ENCODE peak calls at places on chromosomes 5 and 9, in nine cellular contexts. One of them, this sample, is unnamed.

GRCh38 chr5:112372543-112372942 is 46.5 kb downstream of the EPB41L4A start:
- DNase-seq in esophagus squamous epithelium: no peak
- DNase-seq in heart left ventricle: no peak
- DNase-seq in left ventricle myocardium inferior: no peak
- DNase-seq in lung: no peak
- DNase-seq in CD8-positive, alpha-beta T cell: no peak
- DNase-seq in lower lobe of right lung: no peak
- DNase-seq in GM12865: no peak
- DNase-seq in A673: no peak
- DNase-seq in this sample: peak; percentile 52

GRCh38 chr5:102554092-102554491 is 55.3 kb upstream of the SLCO6A1 start:
- DNase-seq in left ventricle myocardium inferior: no peak
- DNase-seq in GM12865: no peak
- DNase-seq in esophagus squamous epithelium: no peak
- DNase-seq in lower lobe of right lung: no peak
- DNase-seq in CD8-positive, alpha-beta T cell: no peak
- DNase-seq in A673: peak; percentile 27
- DNase-seq in lung: no peak
- DNase-seq in heart left ventricle: no peak
- DNase-seq in this sample: no peak

GRCh38 chr5:96344678-96345612 is 88.1 kb downstream of the PCSK1 start:
- DNase-seq in esophagus squamous epithelium: no peak
- DNase-seq in left ventricle myocardium inferior: no peak
- DNase-seq in lung: no peak
- DNase-seq in CD8-positive, alpha-beta T cell: no peak
- DNase-seq in lower lobe of right lung: no peak
- DNase-seq in GM12865: peak; percentile 85
- DNase-seq in A673: peak; percentile 81
- DNase-seq in heart left ventricle: peak; percentile 18
- DNase-seq in this sample: peak; percentile 76

GRCh38 chr5:59893436-59894227 is at the start of gene PDE4D:
- DNase-seq in CD8-positive, alpha-beta T cell: no peak
- DNase-seq in lung: peak; percentile 57
- DNase-seq in lower lobe of right lung: peak; percentile 66
- DNase-seq in esophagus squamous epithelium: no peak
- DNase-seq in GM12865: peak; percentile 16
- DNase-seq in left ventricle myocardium inferior: peak; percentile 43
- DNase-seq in A673: peak; percentile 56
- DNase-seq in heart left ventricle: peak; percentile 37
- DNase-seq in this sample: peak; percentile 73

GRCh38 chr9:34085581-34086500 is 37.2 kb upstream of the UBAP2 start:
- DNase-seq in lower lobe of right lung: no peak
- DNase-seq in GM12865: no peak
- DNase-seq in CD8-positive, alpha-beta T cell: no peak
- DNase-seq in esophagus squamous epithelium: no peak
- DNase-seq in lung: no peak
- DNase-seq in A673: no peak
- DNase-seq in left ventricle myocardium inferior: no peak
- DNase-seq in heart left ventricle: peak; percentile 30
- DNase-seq in this sample: no peak

GRCh38 chr9:131511880-131512279 is 9.2 kb downstream of the POMT1 start:
- DNase-seq in CD8-positive, alpha-beta T cell: no peak
- DNase-seq in A673: no peak
- DNase-seq in left ventricle myocardium inferior: no peak
- DNase-seq in esophagus squamous epithelium: no peak
- DNase-seq in lower lobe of right lung: no peak
- DNase-seq in GM12865: no peak
- DNase-seq in heart left ventricle: no peak
- DNase-seq in lung: no peak
- DNase-seq in this sample: no peak

GRCh38 chr9:135199489-135199888 is 112.0 kb downstream of the OLFM1 start:
- DNase-seq in lower lobe of right lung: no peak
- DNase-seq in esophagus squamous epithelium: no peak
- DNase-seq in CD8-positive, alpha-beta T cell: no peak
- DNase-seq in heart left ventricle: no peak
- DNase-seq in lung: no peak
- DNase-seq in GM12865: no peak
- DNase-seq in A673: no peak
- DNase-seq in left ventricle myocardium inferior: no peak
- DNase-seq in this sample: no peak

GRCh38 chr5:178424141-178424855 is 165.9 kb downstream of the COL23A1 start:
- DNase-seq in CD8-positive, alpha-beta T cell: no peak
- DNase-seq in lower lobe of right lung: no peak
- DNase-seq in lung: no peak
- DNase-seq in esophagus squamous epithelium: no peak
- DNase-seq in A673: no peak
- DNase-seq in heart left ventricle: no peak
- DNase-seq in GM12865: no peak
- DNase-seq in left ventricle myocardium inferior: no peak
- DNase-seq in this sample: no peak

GRCh38 chr5:128082551-128083032 is 974 bp upstream of the SLC12A2 start:
- DNase-seq in heart left ventricle: no peak
- DNase-seq in A673: no peak
- DNase-seq in left ventricle myocardium inferior: no peak
- DNase-seq in GM12865: no peak
- DNase-seq in lower lobe of right lung: no peak
- DNase-seq in lung: no peak
- DNase-seq in CD8-positive, alpha-beta T cell: no peak
- DNase-seq in esophagus squamous epithelium: no peak
- DNase-seq in this sample: no peak

GRCh38 chr5:146463446-146463845 is 16.3 kb downstream of the TCERG1 start:
- DNase-seq in GM12865: no peak
- DNase-seq in A673: no peak
- DNase-seq in CD8-positive, alpha-beta T cell: no peak
- DNase-seq in esophagus squamous epithelium: no peak
- DNase-seq in lung: no peak
- DNase-seq in lower lobe of right lung: no peak
- DNase-seq in heart left ventricle: no peak
- DNase-seq in left ventricle myocardium inferior: no peak
- DNase-seq in this sample: peak; percentile 10
- TF ChIP-seq CTCF in GM12865: no peak
- TF ChIP-seq CTCF in A673: no peak
- TF ChIP-seq CTCF in CD8-positive, alpha-beta T cell: no peak
- TF ChIP-seq CTCF in esophagus squamous epithelium: no peak
- TF ChIP-seq CTCF in lung: no peak
- TF ChIP-seq CTCF in lower lobe of right lung: no peak
- TF ChIP-seq CTCF in heart left ventricle: no peak
- TF ChIP-seq CTCF in left ventricle myocardium inferior: no peak
- TF ChIP-seq CTCF in this sample: no peak

GRCh38 chr9:122376791-122377190 is 6.0 kb downstream of the PTGS1 start:
- DNase-seq in CD8-positive, alpha-beta T cell: no peak
- DNase-seq in lung: no peak
- DNase-seq in A673: no peak
- DNase-seq in heart left ventricle: no peak
- DNase-seq in left ventricle myocardium inferior: no peak
- DNase-seq in lower lobe of right lung: no peak
- DNase-seq in esophagus squamous epithelium: no peak
- DNase-seq in GM12865: no peak
- DNase-seq in this sample: no peak

GRCh38 chr9:122377241-122378164 is 6.7 kb downstream of the PTGS1 start:
- DNase-seq in GM12865: no peak
- DNase-seq in lung: no peak
- DNase-seq in A673: no peak
- DNase-seq in lower lobe of right lung: no peak
- DNase-seq in left ventricle myocardium inferior: no peak
- DNase-seq in CD8-positive, alpha-beta T cell: no peak
- DNase-seq in heart left ventricle: no peak
- DNase-seq in esophagus squamous epithelium: no peak
- DNase-seq in this sample: no peak

GRCh38 chr9:122371851-122372250 is 1.0 kb downstream of the PTGS1 start:
- DNase-seq in A673: no peak
- DNase-seq in left ventricle myocardium inferior: no peak
- DNase-seq in lung: no peak
- DNase-seq in GM12865: no peak
- DNase-seq in heart left ventricle: no peak
- DNase-seq in CD8-positive, alpha-beta T cell: no peak
- DNase-seq in lower lobe of right lung: no peak
- DNase-seq in esophagus squamous epithelium: no peak
- DNase-seq in this sample: no peak

GRCh38 chr9:122372856-122373845 is 2.3 kb downstream of the PTGS1 start:
- DNase-seq in heart left ventricle: no peak
- DNase-seq in A673: no peak
- DNase-seq in esophagus squamous epithelium: no peak
- DNase-seq in CD8-positive, alpha-beta T cell: no peak
- DNase-seq in lung: no peak
- DNase-seq in GM12865: no peak
- DNase-seq in lower lobe of right lung: no peak
- DNase-seq in left ventricle myocardium inferior: no peak
- DNase-seq in this sample: no peak

GRCh38 chr9:122374885-122375420 is 4.1 kb downstream of the PTGS1 start:
- DNase-seq in A673: no peak
- DNase-seq in lung: no peak
- DNase-seq in CD8-positive, alpha-beta T cell: no peak
- DNase-seq in heart left ventricle: peak; percentile 77
- DNase-seq in lower lobe of right lung: peak; percentile 62
- DNase-seq in left ventricle myocardium inferior: peak; percentile 81
- DNase-seq in GM12865: no peak
- DNase-seq in esophagus squamous epithelium: no peak
- DNase-seq in this sample: peak; percentile 50
- H3K4me3 ChIP-seq in A673: no peak overlapping the region
- H3K4me3 ChIP-seq in lung: no peak overlapping the region
- H3K4me3 ChIP-seq in CD8-positive, alpha-beta T cell: no peak overlapping the region
- H3K4me3 ChIP-seq in heart left ventricle: no peak overlapping the region
- H3K4me3 ChIP-seq in lower lobe of right lung: no peak overlapping the region
- H3K4me3 ChIP-seq in left ventricle myocardium inferior: no peak overlapping the region
- H3K4me3 ChIP-seq in GM12865: no peak overlapping the region
- H3K4me3 ChIP-seq in esophagus squamous epithelium: no peak overlapping the region
- H3K4me3 ChIP-seq in this sample: no peak overlapping the region

GRCh38 chr9:35733109-35733541 is 659 bp downstream of the CREB3 start:
- DNase-seq in left ventricle myocardium inferior: no peak
- DNase-seq in GM12865: peak; percentile 57
- DNase-seq in lower lobe of right lung: no peak
- DNase-seq in A673: peak; percentile 72
- DNase-seq in heart left ventricle: no peak
- DNase-seq in lung: peak; percentile 51
- DNase-seq in esophagus squamous epithelium: no peak
- DNase-seq in CD8-positive, alpha-beta T cell: no peak
- DNase-seq in this sample: peak; percentile 88
- TF ChIP-seq CTCF in left ventricle myocardium inferior: no peak
- TF ChIP-seq CTCF in GM12865: no peak
- TF ChIP-seq CTCF in lower lobe of right lung: no peak
- TF ChIP-seq CTCF in A673: peak; percentile 26
- TF ChIP-seq CTCF in heart left ventricle: no peak
- TF ChIP-seq CTCF in lung: no peak
- TF ChIP-seq CTCF in esophagus squamous epithelium: no peak
- TF ChIP-seq CTCF in CD8-positive, alpha-beta T cell: no peak
- TF ChIP-seq CTCF in this sample: peak; percentile 34

DNA sequence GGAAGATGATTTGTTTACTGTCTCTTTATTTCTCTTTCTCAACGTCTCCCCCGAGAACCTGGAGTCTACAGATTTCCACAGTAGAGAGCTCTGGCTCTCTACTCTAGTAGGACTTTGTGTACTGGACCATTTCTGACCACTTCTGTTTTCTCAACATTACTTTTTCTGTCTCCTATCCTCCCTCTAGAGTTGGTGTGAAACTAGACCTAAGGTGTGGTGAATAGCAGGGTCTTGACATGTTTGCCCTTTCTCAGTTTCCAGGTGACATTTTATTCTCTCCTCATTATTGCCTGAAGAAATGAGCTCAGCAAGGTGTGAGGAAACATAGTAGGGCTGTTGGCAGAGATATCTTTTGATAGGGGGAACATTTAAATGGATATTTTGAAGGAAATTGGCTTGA is 62.1 kb upstream of the IL6ST start:
- DNase-seq in lung: no peak
- DNase-seq in GM12865: peak; percentile 83
- DNase-seq in left ventricle myocardium inferior: no peak
- DNase-seq in heart left ventricle: no peak
- DNase-seq in CD8-positive, alpha-beta T cell: no peak
- DNase-seq in lower lobe of right lung: no peak
- DNase-seq in esophagus squamous epithelium: no peak
- DNase-seq in A673: no peak
- DNase-seq in this sample: no peak
- H3K4me3 ChIP-seq in lung: no peak overlapping the region
- H3K4me3 ChIP-seq in GM12865: no peak overlapping the region
- H3K4me3 ChIP-seq in left ventricle myocardium inferior: no peak overlapping the region
- H3K4me3 ChIP-seq in heart left ventricle: no peak overlapping the region
- H3K4me3 ChIP-seq in CD8-positive, alpha-beta T cell: no peak overlapping the region
- H3K4me3 ChIP-seq in lower lobe of right lung: no peak overlapping the region
- H3K4me3 ChIP-seq in esophagus squamous epithelium: no peak overlapping the region
- H3K4me3 ChIP-seq in A673: no peak overlapping the region
- H3K4me3 ChIP-seq in this sample: no peak overlapping the region

DNA sequence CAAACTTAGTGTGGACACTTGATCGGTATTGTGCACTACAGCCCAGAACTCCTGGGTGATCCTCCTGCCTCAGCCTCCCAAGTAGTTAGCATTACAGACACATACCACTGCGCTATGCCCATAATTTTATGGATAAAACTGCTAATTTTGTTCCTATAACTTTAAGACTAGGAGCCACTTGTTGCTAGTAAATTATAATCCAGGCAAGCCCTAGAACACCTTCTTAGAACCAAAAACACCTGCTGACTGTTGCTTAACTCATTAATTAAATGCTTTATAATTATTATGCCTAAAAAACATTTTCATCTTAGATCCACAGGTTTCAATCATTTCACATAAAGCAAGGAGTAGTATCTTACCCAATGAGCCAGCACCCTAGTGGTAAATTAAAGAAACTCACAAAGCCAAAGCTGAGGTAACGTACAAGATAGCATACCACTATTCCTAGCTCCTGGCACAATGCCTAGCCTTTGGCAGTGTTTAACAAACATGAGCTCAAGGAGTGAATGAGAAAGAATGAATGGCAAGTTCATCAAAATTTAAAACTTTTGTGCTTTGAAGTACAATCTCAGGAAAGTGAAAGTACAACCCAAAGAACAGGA is 5.4 kb downstream of the MRPS27 start:
- DNase-seq in esophagus squamous epithelium: no peak
- DNase-seq in CD8-positive, alpha-beta T cell: no peak
- DNase-seq in heart left ventricle: peak; percentile 67
- DNase-seq in lower lobe of right lung: no peak
- DNase-seq in GM12865: no peak
- DNase-seq in lung: peak; percentile 55
- DNase-seq in left ventricle myocardium inferior: no peak
- DNase-seq in A673: peak; percentile 86
- DNase-seq in this sample: peak; percentile 57
- TF ChIP-seq CTCF in esophagus squamous epithelium: no peak
- TF ChIP-seq CTCF in CD8-positive, alpha-beta T cell: no peak
- TF ChIP-seq CTCF in heart left ventricle: peak; percentile 28
- TF ChIP-seq CTCF in lower lobe of right lung: no peak
- TF ChIP-seq CTCF in GM12865: no peak
- TF ChIP-seq CTCF in lung: no peak
- TF ChIP-seq CTCF in left ventricle myocardium inferior: peak; percentile 49
- TF ChIP-seq CTCF in A673: peak; percentile 54
- TF ChIP-seq CTCF in this sample: peak; percentile 30

DNA sequence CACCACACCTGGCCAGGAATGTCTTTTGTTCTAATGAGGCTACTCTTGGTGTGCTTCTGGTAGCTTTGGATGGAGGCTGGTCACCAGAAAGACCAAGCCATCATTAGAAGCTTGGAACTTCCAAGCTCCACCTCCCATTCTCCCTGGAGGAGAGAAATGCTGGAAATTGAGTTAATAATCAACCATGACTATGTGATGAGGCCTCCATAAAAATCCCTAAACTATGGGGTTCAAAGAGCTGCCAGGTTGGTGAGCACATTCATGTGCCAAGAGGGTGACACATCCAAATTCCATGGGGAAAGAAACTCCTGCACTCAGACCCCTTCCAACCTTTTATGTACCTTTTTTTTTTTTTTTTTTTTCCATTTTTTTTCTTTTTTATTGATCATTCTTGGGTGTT is 105.5 kb upstream of the SPATA31C2 start:
- DNase-seq in heart left ventricle: no peak
- DNase-seq in lung: no peak
- DNase-seq in CD8-positive, alpha-beta T cell: no peak
- DNase-seq in esophagus squamous epithelium: no peak
- DNase-seq in left ventricle myocardium inferior: no peak
- DNase-seq in A673: no peak
- DNase-seq in lower lobe of right lung: no peak
- DNase-seq in GM12865: no peak
- DNase-seq in this sample: no peak
- H3K4me3 ChIP-seq in heart left ventricle: no peak overlapping the region
- H3K4me3 ChIP-seq in lung: no peak overlapping the region
- H3K4me3 ChIP-seq in CD8-positive, alpha-beta T cell: no peak overlapping the region
- H3K4me3 ChIP-seq in esophagus squamous epithelium: no peak overlapping the region
- H3K4me3 ChIP-seq in left ventricle myocardium inferior: no peak overlapping the region
- H3K4me3 ChIP-seq in A673: no peak overlapping the region
- H3K4me3 ChIP-seq in lower lobe of right lung: no peak overlapping the region
- H3K4me3 ChIP-seq in GM12865: no peak overlapping the region
- H3K4me3 ChIP-seq in this sample: no peak overlapping the region

This sample was measured in epithelial cell of esophagus.